ENCODE peak calls at places on chromosomes 16 and 17, in six cellular contexts. C is body of pancreas; S is mammary epithelial cell; H is stimulated activated CD8-positive, alpha-beta memory T cell treated with anti-CD3 and anti-CD28 coated beads, Interleukin-7, amount 100 ng/mL, for 24 hours; I is GM19239; V is osteoblast. Z is an unnamed sample.

GRCh38 chr16:87308826-87309225 is 8.4 kb downstream of the C16orf95 start:
- DNase-seq in C (no peak), S (no peak), H (no peak), I (no peak), V (no peak), Z (no peak)

GRCh38 chr16:66275795-66276428 is 90.6 kb upstream of the CDH5 start:
- DNase-seq in C (peak), S (peak), H (no peak), I (peak), V (peak), Z (peak)

GRCh38 chr16:79988721-79989220 is 388.2 kb upstream of the MAF start:
- DNase-seq in C (no peak), S (no peak), H (no peak), I (no peak), V (no peak), Z (no peak)

GRCh38 chr17:9991351-9991750 is 86.3 kb upstream of the RCVRN start:
- DNase-seq in C (no peak), S (no peak), H (no peak), I (no peak), V (no peak), Z (no peak)

GRCh38 chr16:88753191-88753590 is 31.8 kb downstream of the PIEZO1 start:
- DNase-seq in C (no peak), S (no peak), H (no peak), I (no peak), V (no peak), Z (no peak)

GRCh38 chr17:15384142-15384803 is 42.9 kb upstream of the TEKT3 start:
- DNase-seq in C (peak), S (no peak), H (no peak), I (no peak), V (no peak), Z (peak)

GRCh38 chr17:48234922-48235321 is 127.4 kb downstream of the SNX11 start:
- DNase-seq in C (no peak), S (no peak), H (no peak), I (no peak), V (no peak), Z (no peak)

GRCh38 chr16:80806957-80807356 is 2.6 kb upstream of the CDYL2 start:
- DNase-seq in C (no peak), S (peak), H (peak), I (no peak), V (peak), Z (no peak)

GRCh38 chr17:8142158-8142886 is 9.9 kb downstream of the PER1 start:
- DNase-seq in C (no peak), S (no peak), H (no peak), I (no peak), V (peak), Z (no peak)

GRCh38 chr17:58284613-58285421 is 4.1 kb upstream of the MPO start:
- DNase-seq in C (no peak), S (no peak), H (no peak), I (no peak), V (peak), Z (peak)

GRCh38 chr16:8936421-8936820 is 27.3 kb downstream of the USP7 start:
- DNase-seq in C (peak), S (peak), H (peak), I (no peak), V (peak), Z (no peak)

GRCh38 chr17:31171711-31172110 is 76.9 kb downstream of the NF1 start:
- DNase-seq in C (no peak), S (no peak), H (no peak), I (no peak), V (peak), Z (no peak)

GRCh38 chr16:66740010-66740409 is 11.4 kb downstream of the DYNC1LI2 start:
- DNase-seq in C (peak), S (peak), H (no peak), I (peak), V (peak), Z (no peak)

GRCh38 chr17:81277421-81277820 is 17.7 kb downstream of the SLC38A10 start:
- DNase-seq in C (no peak), S (no peak), H (no peak), I (no peak), V (peak), Z (no peak)

GRCh38 chr17:21530841-21531240 is 154.7 kb downstream of the KCNJ12 start:
- DNase-seq in C (no peak), S (no peak), H (no peak), I (no peak), V (no peak), Z (no peak)

GRCh38 chr16:255183-255582 is 20.6 kb downstream of the RGS11 start:
- DNase-seq in C (no peak), S (no peak), H (no peak), I (no peak), V (no peak), Z (no peak)

GRCh38 chr17:72360386-72360940 is 239.6 kb downstream of the SOX9 start:
- DNase-seq in C (no peak), S (no peak), H (no peak), I (no peak), V (no peak), Z (no peak)

GRCh38 chr17:15409721-15410247 is 57.6 kb downstream of the CDRT4 start:
- DNase-seq in C (peak), S (peak), H (no peak), I (no peak), V (peak), Z (peak)

GRCh38 chr16:9012848-9013507 is 49.3 kb upstream of the USP7 start:
- DNase-seq in C (no peak), S (no peak), H (no peak), I (no peak), V (peak), Z (no peak)